ENCODE peak calls at places on chromosomes 1 and 21, in ten cellular contexts. X is EL, S is Right ventricle myocardium superior, H is pancreas, J is GM20000, B is GM03348, Y is adipocyte, M is hypothalamus, U is hepatocyte, Z is RWPE1. N is an unnamed sample.

GRCh38 chr1:110136911-110137310 is 13.4 kb upstream of the SLC6A17 start:
- DNase-seq in X (no peak), S (no peak), H (no peak), J (no peak), B (no peak), Y (no peak), M (peak; percentile 18), U (peak; percentile 56), Z (no peak), N (peak; percentile 28)

GRCh38 chr1:30617161-30617560 is 106.2 kb downstream of the MATN1 start:
- DNase-seq in X (peak; percentile 14), S (no peak), H (no peak), J (no peak), B (no peak), Y (no peak), M (no peak), U (no peak), Z (peak; percentile 42), N (no peak)

GRCh38 chr1:47688161-47688560 is 250.3 kb downstream of the FOXD2 start:
- DNase-seq in X (no peak), S (no peak), H (peak; percentile 3), J (no peak), B (no peak), Y (no peak), M (no peak), U (no peak), Z (no peak), N (peak; percentile 4)

GRCh38 chr1:69073176-69073575 is 494.5 kb upstream of the LRRC7 start:
- DNase-seq in X (no peak), S (no peak), H (no peak), J (no peak), B (no peak), Y (no peak), M (no peak), U (no peak), Z (no peak), N (no peak)

GRCh38 chr1:116268211-116268610 is 104.8 kb upstream of the ATP1A1 start:
- DNase-seq in X (peak; percentile 23), S (peak; percentile 48), H (peak; percentile 40), J (no peak), B (no peak), Y (peak; percentile 27), M (no peak), U (peak; percentile 62), Z (peak; percentile 73), N (peak; percentile 71)

GRCh38 chr1:110218739-110219138 is 8.6 kb downstream of the KCNC4 start:
- DNase-seq in X (no peak), S (no peak), H (no peak), J (no peak), B (no peak), Y (no peak), M (no peak), U (peak; percentile 43), Z (no peak), N (no peak)

GRCh38 chr1:183515002-183515689 is 42.8 kb downstream of the SMG7 start:
- DNase-seq in X (peak; percentile 80), S (no peak), H (no peak), J (no peak), B (peak; percentile 22), Y (peak; percentile 80), M (no peak), U (peak; percentile 16), Z (peak; percentile 66), N (no peak)

GRCh38 chr1:28509705-28510349 is 4.0 kb downstream of the RCC1 start:
- DNase-seq in X (peak; percentile 67), S (no peak), H (peak; percentile 38), J (no peak), B (no peak), Y (peak; percentile 22), M (no peak), U (no peak), Z (no peak), N (no peak)

GRCh38 chr1:113278777-113279176 is 111.5 kb upstream of the MAGI3 start:
- DNase-seq in X (no peak), S (no peak), H (no peak), J (no peak), B (no peak), Y (no peak), M (no peak), U (no peak), Z (no peak), N (no peak)

GRCh38 chr1:89050649-89051033 is 14.4 kb downstream of the GBP1 start:
- DNase-seq in X (no peak), S (no peak), H (no peak), J (no peak), B (no peak), Y (no peak), M (no peak), U (no peak), Z (no peak), N (no peak)

GRCh38 chr1:112706505-112707216 is at the start of gene RHOC:
- DNase-seq in X (peak; percentile 78), S (peak; percentile 83), H (peak; percentile 71), J (peak; percentile 95), B (peak; percentile 97), Y (peak; percentile 87), M (peak; percentile 63), U (peak; percentile 93), Z (peak; percentile 80), N (peak; percentile 75)

GRCh38 chr1:227733309-227733705 is 1.8 kb downstream of the JMJD4 start:
- DNase-seq in X (no peak), S (no peak), H (no peak), J (no peak), B (no peak), Y (no peak), M (no peak), U (no peak), Z (no peak), N (no peak)

GRCh38 chr1:31593770-31594632 is 17.7 kb downstream of the TINAGL1 start:
- DNase-seq in X (peak; percentile 72), S (peak; percentile 77), H (peak; percentile 86), J (peak; percentile 84), B (peak; percentile 89), Y (peak; percentile 78), M (no peak), U (peak; percentile 87), Z (peak; percentile 69), N (peak; percentile 91)

GRCh38 chr1:8077602-8078001 is 51.5 kb upstream of the ERRFI1 start:
- DNase-seq in X (no peak), S (no peak), H (no peak), J (no peak), B (no peak), Y (no peak), M (no peak), U (no peak), Z (no peak), N (no peak)

GRCh38 chr1:113369040-113369439 is 21.3 kb upstream of the MAGI3 start:
- DNase-seq in X (no peak), S (no peak), H (no peak), J (no peak), B (no peak), Y (no peak), M (no peak), U (no peak), Z (no peak), N (no peak)

GRCh38 chr1:97989094-97989680 is 68.4 kb upstream of the DPYD start:
- DNase-seq in X (peak; percentile 55), S (no peak), H (no peak), J (no peak), B (peak; percentile 35), Y (peak; percentile 74), M (no peak), U (no peak), Z (no peak), N (no peak)

GRCh38 chr21:39053126-39053525 is 130.1 kb downstream of the PSMG1 start:
- DNase-seq in X (no peak), S (no peak), H (no peak), J (no peak), B (no peak), Y (no peak), M (no peak), U (no peak), Z (no peak), N (no peak)

GRCh38 chr1:30511563-30512252 is 211.7 kb downstream of the MATN1 start:
- DNase-seq in X (peak; percentile 79), S (no peak), H (peak; percentile 5), J (no peak), B (peak; percentile 75), Y (no peak), M (no peak), U (no peak), Z (peak; percentile 26), N (no peak)

GRCh38 chr21:46532080-46532479 is 72.8 kb downstream of the S100B start:
- DNase-seq in X (no peak), S (no peak), H (no peak), J (no peak), B (no peak), Y (no peak), M (no peak), U (no peak), Z (no peak), N (no peak)

GRCh38 chr1:186008920-186009737 is 274.9 kb downstream of the HMCN1 start:
- DNase-seq in X (no peak), S (no peak), H (no peak), J (no peak), B (no peak), Y (peak; percentile 35), M (no peak), U (no peak), Z (no peak), N (no peak)

GRCh38 chr21:44076316-44076715 is 30.9 kb upstream of the PWP2 start:
- DNase-seq in X (no peak), S (no peak), H (no peak), J (no peak), B (no peak), Y (no peak), M (no peak), U (no peak), Z (no peak), N (no peak)

GRCh38 chr1:226100436-226101347 is 38.2 kb downstream of the H3-3A start:
- DNase-seq in X (peak; percentile 41), S (peak; percentile 58), H (peak; percentile 53), J (peak; percentile 54), B (peak; percentile 74), Y (peak; percentile 40), M (no peak), U (peak; percentile 48), Z (no peak), N (peak; percentile 51)

GRCh38 chr21:43864806-43865470 is at the start of gene AGPAT3:
- DNase-seq in X (peak; percentile 23), S (peak; percentile 68), H (no peak), J (peak; percentile 83), B (peak; percentile 75), Y (peak; percentile 70), M (no peak), U (peak; percentile 67), Z (no peak), N (peak; percentile 26)

GRCh38 chr1:58011978-58012377 is 534.5 kb downstream of the OMA1 start:
- DNase-seq in X (no peak), S (no peak), H (no peak), J (no peak), B (no peak), Y (no peak), M (no peak), U (no peak), Z (no peak), N (no peak)

GRCh38 chr1:230210326-230210978 is 143.4 kb downstream of the GALNT2 start:
- DNase-seq in X (no peak), S (no peak), H (no peak), J (no peak), B (no peak), Y (peak; percentile 56), M (no peak), U (no peak), Z (no peak), N (no peak)

GRCh38 chr21:44711327-44712202 is at the start of gene TSPEAR:
- DNase-seq in X (no peak), S (no peak), H (no peak), J (no peak), B (no peak), Y (no peak), M (no peak), U (peak; percentile 46), Z (no peak), N (no peak)

GRCh38 chr21:17250651-17251294 is 262.1 kb upstream of the CXADR start:
- DNase-seq in X (peak; percentile 1), S (no peak), H (no peak), J (no peak), B (no peak), Y (no peak), M (no peak), U (no peak), Z (no peak), N (no peak)

GRCh38 chr1:39717809-39718208 is 20.9 kb upstream of the PPIE start:
- DNase-seq in X (no peak), S (no peak), H (no peak), J (no peak), B (no peak), Y (no peak), M (no peak), U (no peak), Z (no peak), N (no peak)